ENCODE peak calls at places on chromosomes 7 and 10, in six cellular contexts. X, T, O, B, Y and Z are unnamed samples.

GRCh38 chr10:35236739-35237138 is 99.6 kb upstream of the CCNY start:
- DNase-seq in T (no peak), O (no peak), X (peak; percentile 27), Y (no peak), B (peak; percentile 49), Z (peak; percentile 50)

GRCh38 chr7:142711722-142712616 is 37.3 kb upstream of the PRSS1 start:
- DNase-seq in O (no peak), Y (no peak), B (peak; percentile 36), T (no peak), X (peak; percentile 45), Z (peak; percentile 4)

GRCh38 chr10:47454294-47455058 is 29.4 kb downstream of the ANXA8 start:
- DNase-seq in Y (no peak), T (no peak), X (no peak), B (no peak), O (no peak), Z (no peak)

GRCh38 chr10:34760606-34761005 is 54.5 kb downstream of the PARD3 start:
- DNase-seq in B (no peak), Y (peak; percentile 42), T (no peak), O (peak; percentile 86), X (peak; percentile 77), Z (no peak)

GRCh38 chr7:100649826-100650565 is 6.3 kb downstream of the ACTL6B start:
- DNase-seq in B (no peak), X (no peak), O (no peak), T (no peak), Y (no peak), Z (no peak)

GRCh38 chr10:6101181-6101580 is 12.3 kb downstream of the RBM17 start:
- DNase-seq in X (no peak), T (no peak), Y (no peak), B (no peak), O (no peak), Z (no peak)

GRCh38 chr10:96524745-96525144 is 11.0 kb upstream of the TLL2 start:
- DNase-seq in O (no peak), X (no peak), T (no peak), Y (no peak), B (no peak), Z (no peak)

GRCh38 chr7:128347573-128348147 is 4.0 kb upstream of the RBM28 start:
- DNase-seq in O (no peak), T (no peak), B (peak; percentile 69), Y (peak; percentile 45), X (peak; percentile 76), Z (peak; percentile 68)

GRCh38 chr7:128792471-128793183 is 859 bp downstream of the CCDC136 start:
- DNase-seq in T (no peak), X (no peak), O (no peak), B (no peak), Y (peak; percentile 44), Z (peak; percentile 59)

GRCh38 chr7:123867220-123867619 is 22.3 kb downstream of the HYAL4 start:
- DNase-seq in O (no peak), B (no peak), X (no peak), Y (no peak), T (no peak), Z (no peak)

GRCh38 chr10:69413221-69413865 is 3.4 kb downstream of the TACR2 start:
- DNase-seq in B (peak; percentile 83), Y (peak; percentile 72), T (peak; percentile 49), X (peak; percentile 79), O (no peak), Z (peak; percentile 89)

GRCh38 chr7:75072978-75073282 is 672 bp downstream of the RCC1L start:
- DNase-seq in B (no peak), O (no peak), X (no peak), Y (no peak), T (no peak), Z (no peak)

DNA sequence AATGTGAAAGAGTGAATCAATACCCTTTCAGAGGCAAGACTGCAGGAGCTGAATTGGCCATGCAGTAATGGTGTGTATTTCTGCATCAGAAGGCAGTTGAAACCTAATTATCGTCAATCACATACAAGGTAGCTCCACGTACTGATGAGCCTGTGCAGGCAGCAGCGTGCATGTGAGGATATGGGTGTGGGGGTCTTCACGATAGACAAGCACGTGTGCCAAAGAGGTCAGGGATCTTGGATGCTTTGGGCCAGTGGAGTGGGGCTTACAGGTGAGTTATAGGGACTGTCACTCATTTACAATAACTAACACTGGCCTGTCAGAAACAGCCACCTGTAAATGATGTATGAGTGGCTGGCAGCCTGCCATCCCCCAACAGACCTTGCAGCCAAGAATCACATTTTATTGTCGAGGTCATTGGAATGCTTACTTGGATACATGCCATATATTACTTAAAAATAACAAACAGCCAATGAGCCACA is 210.9 kb downstream of the SKAP2 start:
- DNase-seq in B (no peak), O (no peak), X (peak; percentile 23), T (no peak), Y (no peak), Z (no peak)
- H3K4me3 ChIP-seq in B (no peak overlapping the region), O (no peak overlapping the region), X (no peak overlapping the region), T (no peak overlapping the region), Y (no peak overlapping the region), Z (no peak overlapping the region)

GRCh38 chr10:26475448-26475847 is 37.3 kb downstream of the APBB1IP start:
- DNase-seq in X (no peak), B (no peak), O (no peak), Y (no peak), T (no peak), Z (no peak)

GRCh38 chr10:26480909-26481703 is 43.0 kb downstream of the APBB1IP start:
- DNase-seq in Y (no peak), T (no peak), O (no peak), X (no peak), B (no peak), Z (no peak)

GRCh38 chr10:26479766-26480492 is 41.8 kb downstream of the APBB1IP start:
- DNase-seq in B (no peak), X (no peak), O (no peak), Y (no peak), T (no peak), Z (no peak)

GRCh38 chr10:26481914-26482550 is 43.9 kb downstream of the APBB1IP start:
- DNase-seq in O (no peak), X (no peak), Y (no peak), T (no peak), B (no peak), Z (no peak)

DNA sequence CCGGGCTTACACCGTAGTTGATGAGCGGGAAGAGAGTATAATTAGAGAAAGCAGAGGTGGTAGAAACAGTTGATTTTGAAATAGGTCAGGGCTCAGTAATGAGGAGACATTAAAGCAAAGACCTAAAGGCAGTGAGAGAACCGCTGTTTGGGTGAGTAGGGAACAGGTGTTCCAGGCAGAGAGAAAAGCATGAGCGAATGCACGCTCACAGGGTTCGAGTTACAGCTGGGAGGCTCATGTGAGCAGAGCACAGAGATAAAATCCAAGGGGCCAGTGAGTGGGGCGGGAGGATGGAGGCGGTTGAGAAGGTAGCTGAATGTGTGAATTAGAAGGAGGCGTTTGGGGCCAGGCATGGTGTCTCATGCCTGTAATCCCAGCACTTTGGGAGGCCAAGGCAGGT is 39.9 kb downstream of the APBB1IP start:
- DNase-seq in O (no peak), B (no peak), X (no peak), Y (no peak), T (no peak), Z (no peak)
- H3K36me3 ChIP-seq in O (no peaks in the 10 kb centered on the region), B (no peaks in the 10 kb centered on the region), X (no peaks in the 10 kb centered on the region), Y (no peaks in the 10 kb centered on the region), T (no peaks in the 10 kb centered on the region), Z (no peaks in the 10 kb centered on the region)

GRCh38 chr10:77637986-77638765 is 568 bp upstream of the KCNMA1 start:
- DNase-seq in Y (no peak), X (peak; percentile 65), T (no peak), O (no peak), B (peak; percentile 86), Z (peak; percentile 88)
- H3K27me3 ChIP-seq in Y (peaks cover 98% of the 10 kb centered on the region), X (peaks cover 83% of the 10 kb centered on the region), T (peaks cover 46% of the 10 kb centered on the region), O (peaks cover 17% of the 10 kb centered on the region), B (peaks cover 80% of the 10 kb centered on the region), Z (peaks cover 66% of the 10 kb centered on the region)

DNA sequence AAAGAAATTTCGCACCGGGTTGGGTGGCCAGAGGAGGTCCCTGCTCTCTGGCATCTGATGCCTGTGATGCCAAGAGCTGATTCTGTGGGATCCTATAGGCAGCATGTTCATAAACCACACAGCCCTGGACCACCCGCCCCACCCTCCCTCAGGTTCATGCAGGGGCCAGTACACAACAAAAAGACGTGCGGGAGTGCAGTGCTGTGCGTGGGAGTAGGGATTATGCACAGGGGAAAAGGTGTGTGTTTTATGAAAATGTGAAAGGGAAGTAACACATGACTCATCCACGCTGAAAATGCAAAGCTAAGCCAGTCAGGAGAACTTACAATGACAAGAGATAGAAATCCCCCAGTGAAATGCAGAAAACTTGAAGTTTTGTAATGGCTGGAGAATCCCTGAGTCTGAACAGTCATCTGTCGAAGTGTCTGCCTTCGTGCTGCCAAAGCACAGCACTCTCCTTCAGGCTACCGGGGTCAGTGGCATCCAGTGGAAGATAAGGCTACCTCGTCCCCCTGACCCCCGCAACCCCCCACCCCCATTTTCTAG is 1.1 kb downstream of the KIAA1217 start:
- DNase-seq in T (no peak), X (no peak), O (peak; percentile 38), Y (no peak), B (no peak), Z (peak; percentile 38)
- H3K4me3 ChIP-seq in T (peak overlapping the region; percentile 67), X (peak overlapping the region; percentile 36), O (peak overlapping the region; percentile 81), Y (peak overlapping the region; percentile 77), B (peak overlapping the region; percentile 56), Z (peak overlapping the region; percentile 46)

GRCh38 chr7:44471436-44471835 is 19.0 kb downstream of the NUDCD3 start:
- DNase-seq in T (no peak), O (no peak), Y (no peak), B (no peak), X (no peak), Z (no peak)

GRCh38 chr7:44471850-44472249 is 18.6 kb downstream of the NUDCD3 start:
- DNase-seq in O (no peak), Y (no peak), T (no peak), X (no peak), B (no peak), Z (no peak)

GRCh38 chr7:44470080-44470479 is 20.4 kb downstream of the NUDCD3 start:
- DNase-seq in O (no peak), X (no peak), T (no peak), B (no peak), Y (no peak), Z (no peak)

GRCh38 chr7:44469461-44469860 is 21.0 kb downstream of the NUDCD3 start:
- DNase-seq in B (no peak), Y (no peak), X (no peak), O (no peak), T (no peak), Z (no peak)

GRCh38 chr7:44470628-44471245 is 19.7 kb downstream of the NUDCD3 start:
- DNase-seq in B (no peak), Y (no peak), O (no peak), T (no peak), X (no peak), Z (no peak)
- H3K36me3 ChIP-seq in B (no peaks in the 10 kb centered on the region), Y (peaks cover 18% of the 10 kb centered on the region), O (peaks cover 24% of the 10 kb centered on the region), T (peaks cover 23% of the 10 kb centered on the region), X (peaks cover 4% of the 10 kb centered on the region), Z (peaks cover 10% of the 10 kb centered on the region)

GRCh38 chr7:72924417-72924747 is 513 bp upstream of the POM121 start:
- DNase-seq in T (no peak), B (no peak), O (no peak), Y (no peak), X (no peak), Z (no peak)

GRCh38 chr7:72924748-72925545 is at the start of gene POM121:
- DNase-seq in T (peak; percentile 57), O (no peak), Y (peak; percentile 83), B (peak; percentile 95), X (peak; percentile 89), Z (peak; percentile 93)

GRCh38 chr7:72919256-72919775 is 5.6 kb upstream of the POM121 start:
- DNase-seq in Y (no peak), T (no peak), O (no peak), B (no peak), X (no peak), Z (no peak)
- H3K27me3 ChIP-seq in Y (no peaks in the 10 kb centered on the region), T (no peaks in the 10 kb centered on the region), O (no peaks in the 10 kb centered on the region), B (no peaks in the 10 kb centered on the region), X (no peaks in the 10 kb centered on the region), Z (no peaks in the 10 kb centered on the region)